ENCODE peak calls at places on chromosome 21, in five cellular contexts. One of them, this sample, is unnamed. For H3K4me1, the result is how much of the 10 kb centered on the place peaks cover.

GRCh38 chr21:25647632-25648031 is 8.6 kb downstream of the JAM2 start:
- DNase-seq in HCT116: no peak
- DNase-seq in GM12878: no peak
- DNase-seq in H1: no peak
- DNase-seq in HepG2: no peak
- DNase-seq in this sample: no peak

GRCh38 chr21:42232176-42232825 is 13.4 kb downstream of the ABCG1 start:
- DNase-seq in HCT116: no peak
- DNase-seq in HepG2: no peak
- DNase-seq in H1: no peak
- DNase-seq in GM12878: no peak
- DNase-seq in this sample: no peak

GRCh38 chr21:23534833-23535232 is 2072.4 kb downstream of the MRPL39 start:
- DNase-seq in HCT116: no peak
- DNase-seq in HepG2: no peak
- DNase-seq in H1: no peak
- DNase-seq in GM12878: no peak
- DNase-seq in this sample: no peak

GRCh38 chr21:42097860-42098259 is 26.7 kb downstream of the UMODL1 start:
- DNase-seq in HepG2: peak
- DNase-seq in HCT116: peak
- DNase-seq in GM12878: no peak
- DNase-seq in H1: no peak
- DNase-seq in this sample: no peak

GRCh38 chr21:42513151-42513984 is at the start of gene SLC37A1:
- DNase-seq in HCT116: no peak
- DNase-seq in HepG2: no peak
- DNase-seq in GM12878: no peak
- DNase-seq in H1: no peak
- DNase-seq in this sample: no peak

GRCh38 chr21:39313042-39313456 is 383 bp downstream of the BRWD1 start:
- DNase-seq in GM12878: no peak
- DNase-seq in HCT116: no peak
- DNase-seq in H1: no peak
- DNase-seq in HepG2: no peak
- DNase-seq in this sample: peak

GRCh38 chr21:41418956-41419680 is 6.9 kb upstream of the MX1 start:
- DNase-seq in HCT116: no peak
- DNase-seq in H1: no peak
- DNase-seq in HepG2: no peak
- DNase-seq in GM12878: no peak
- DNase-seq in this sample: no peak

GRCh38 chr21:41610042-41610839 is 102.3 kb upstream of the TMPRSS2 start:
- DNase-seq in GM12878: no peak
- DNase-seq in HepG2: peak
- DNase-seq in H1: no peak
- DNase-seq in HCT116: peak
- DNase-seq in this sample: peak

GRCh38 chr21:43278359-43278758 is 109.6 kb downstream of the CRYAA start:
- DNase-seq in HCT116: no peak
- DNase-seq in GM12878: no peak
- DNase-seq in H1: no peak
- DNase-seq in HepG2: no peak
- DNase-seq in this sample: no peak

GRCh38 chr21:9763807-9764206 is 757.6 kb upstream of the TPTE start:
- DNase-seq in HCT116: no peak
- DNase-seq in HepG2: no peak
- DNase-seq in H1: no peak
- DNase-seq in GM12878: no peak
- DNase-seq in this sample: no peak

GRCh38 chr21:39127506-39127905 is 55.7 kb downstream of the PSMG1 start:
- DNase-seq in GM12878: no peak
- DNase-seq in HCT116: no peak
- DNase-seq in H1: no peak
- DNase-seq in HepG2: no peak
- DNase-seq in this sample: no peak

GRCh38 chr21:16169102-16169511 is 439.3 kb downstream of the USP25 start:
- DNase-seq in GM12878: no peak
- DNase-seq in HCT116: no peak
- DNase-seq in HepG2: no peak
- DNase-seq in H1: no peak
- DNase-seq in this sample: no peak

GRCh38 chr21:37986000-37986399 is 69.7 kb upstream of the KCNJ6 start:
- DNase-seq in HepG2: no peak
- DNase-seq in HCT116: no peak
- DNase-seq in GM12878: no peak
- DNase-seq in H1: no peak
- DNase-seq in this sample: no peak

GRCh38 chr21:38121888-38122705 is 134.7 kb upstream of the KCNJ15 start:
- DNase-seq in HepG2: no peak
- DNase-seq in GM12878: no peak
- DNase-seq in HCT116: no peak
- DNase-seq in H1: no peak
- DNase-seq in this sample: peak

GRCh38 chr21:15631342-15631741 is 98.4 kb upstream of the USP25 start:
- DNase-seq in HepG2: no peak
- DNase-seq in GM12878: no peak
- DNase-seq in H1: no peak
- DNase-seq in HCT116: no peak
- DNase-seq in this sample: no peak

GRCh38 chr21:38968887-38969543 is 163.3 kb downstream of the ETS2 start:
- DNase-seq in H1: no peak
- DNase-seq in HepG2: peak
- DNase-seq in GM12878: no peak
- DNase-seq in HCT116: no peak
- DNase-seq in this sample: no peak

GRCh38 chr21:17576080-17576835 is 36.4 kb downstream of the BTG3 start:
- DNase-seq in HCT116: no peak
- DNase-seq in H1: no peak
- DNase-seq in HepG2: no peak
- DNase-seq in GM12878: no peak
- DNase-seq in this sample: no peak

GRCh38 chr21:27033467-27033866 is 66.6 kb upstream of the ADAMTS5 start:
- DNase-seq in HepG2: no peak
- DNase-seq in H1: no peak
- DNase-seq in HCT116: no peak
- DNase-seq in GM12878: no peak
- DNase-seq in this sample: no peak

GRCh38 chr21:29300547-29301138 is 1.9 kb downstream of the BACH1 start:
- DNase-seq in GM12878: peak
- DNase-seq in HCT116: no peak
- DNase-seq in H1: no peak
- DNase-seq in HepG2: no peak
- DNase-seq in this sample: no peak

GRCh38 chr21:32545948-32546441 is 39.3 kb downstream of the TCP10L start:
- DNase-seq in GM12878: no peak
- DNase-seq in HepG2: no peak
- DNase-seq in HCT116: no peak
- DNase-seq in H1: no peak
- DNase-seq in this sample: peak

GRCh38 chr21:38984568-38984967 is 178.8 kb downstream of the ETS2 start:
- DNase-seq in H1: no peak
- DNase-seq in HepG2: no peak
- DNase-seq in HCT116: no peak
- DNase-seq in GM12878: no peak
- DNase-seq in this sample: no peak

GRCh38 chr21:42336065-42336464 is 14.7 kb downstream of the TFF2 start:
- DNase-seq in HCT116: no peak
- DNase-seq in H1: peak
- DNase-seq in GM12878: no peak
- DNase-seq in HepG2: peak
- DNase-seq in this sample: no peak

GRCh38 chr21:27631471-27631870 is 664.6 kb upstream of the ADAMTS5 start:
- DNase-seq in HCT116: no peak
- DNase-seq in GM12878: no peak
- DNase-seq in HepG2: no peak
- DNase-seq in H1: no peak
- DNase-seq in this sample: no peak

GRCh38 chr21:15735409-15735808 is 5.6 kb downstream of the USP25 start:
- DNase-seq in HCT116: no peak
- DNase-seq in H1: no peak
- DNase-seq in GM12878: no peak
- DNase-seq in HepG2: no peak
- DNase-seq in this sample: no peak

GRCh38 chr21:44509539-44509938 is 30.5 kb downstream of the KRTAP10-1 start:
- DNase-seq in HCT116: peak
- DNase-seq in HepG2: no peak
- DNase-seq in H1: no peak
- DNase-seq in GM12878: no peak
- DNase-seq in this sample: no peak

GRCh38 chr21:24514081-24514733 is 1093.1 kb downstream of the MRPL39 start:
- DNase-seq in H1: no peak
- DNase-seq in GM12878: no peak
- DNase-seq in HepG2: no peak
- DNase-seq in HCT116: no peak
- DNase-seq in this sample: no peak

GRCh38 chr21:32186843-32187242 is 92.0 kb downstream of the MIS18A start:
- DNase-seq in HepG2: no peak
- DNase-seq in HCT116: no peak
- DNase-seq in H1: no peak
- DNase-seq in GM12878: no peak
- DNase-seq in this sample: no peak

GRCh38 chr21:35850542-35851103 is 209.7 kb downstream of the SETD4 start:
- DNase-seq in GM12878: no peak
- DNase-seq in HCT116: no peak
- DNase-seq in H1: no peak
- DNase-seq in HepG2: no peak
- DNase-seq in this sample: no peak

GRCh38 chr21:38506606-38507331 is 8.5 kb upstream of the ERG start:
- DNase-seq in GM12878: no peak
- DNase-seq in HCT116: no peak
- DNase-seq in HepG2: no peak
- DNase-seq in H1: no peak
- DNase-seq in this sample: no peak

GRCh38 chr21:15788847-15789548 is 59.2 kb downstream of the USP25 start:
- DNase-seq in HepG2: no peak
- DNase-seq in H1: no peak
- DNase-seq in HCT116: no peak
- DNase-seq in GM12878: no peak
- DNase-seq in this sample: no peak

GRCh38 chr21:44450999-44451398 is 4.3 kb upstream of the LRRC3 start:
- DNase-seq in HCT116: no peak
- DNase-seq in H1: no peak
- DNase-seq in HepG2: no peak
- DNase-seq in GM12878: no peak
- DNase-seq in this sample: no peak

GRCh38 chr21:38380391-38381137 is 117.7 kb downstream of the ERG start:
- DNase-seq in HepG2: no peak
- DNase-seq in H1: no peak
- DNase-seq in HCT116: no peak
- DNase-seq in GM12878: no peak
- DNase-seq in this sample: no peak

GRCh38 chr21:33854604-33855003 is 61.0 kb downstream of the ATP5PO start:
- DNase-seq in GM12878: no peak
- DNase-seq in HCT116: no peak
- DNase-seq in H1: no peak
- DNase-seq in HepG2: peak
- DNase-seq in this sample: peak
- TF ChIP-seq SP1 in GM12878: no peak
- TF ChIP-seq SP1 in HCT116: no peak
- TF ChIP-seq SP1 in H1: no peak
- TF ChIP-seq SP1 in HepG2: no peak
- TF ChIP-seq SP1 in this sample: no peak

GRCh38 chr21:45631540-45631939 is 12.0 kb upstream of the PCBP3 start:
- DNase-seq in H1: no peak
- DNase-seq in HepG2: no peak
- DNase-seq in HCT116: no peak
- DNase-seq in GM12878: no peak
- DNase-seq in this sample: no peak
- TF ChIP-seq CEBPB in H1: no peak
- TF ChIP-seq CEBPB in HepG2: no peak
- TF ChIP-seq CEBPB in HCT116: no peak
- TF ChIP-seq CEBPB in GM12878: no peak
- TF ChIP-seq CEBPB in this sample: no peak

DNA sequence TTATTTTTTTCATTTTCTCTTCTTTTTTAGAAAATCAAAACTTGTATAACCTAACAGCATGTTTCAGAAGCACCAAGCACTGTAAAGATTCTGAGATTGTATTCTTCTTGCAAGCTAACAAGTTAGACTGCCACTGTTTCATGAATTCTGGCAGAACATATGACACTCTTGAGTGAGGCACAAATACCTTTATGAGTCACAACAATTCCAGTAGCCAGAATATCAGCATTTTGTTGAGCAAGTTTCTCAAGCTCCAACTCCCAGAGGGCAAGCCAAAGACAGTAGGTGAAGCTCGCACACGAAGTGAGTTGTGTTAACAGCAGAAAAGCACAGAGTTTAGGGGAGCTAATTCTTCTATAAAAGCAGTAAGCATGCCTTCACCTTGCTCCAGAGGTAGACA is 268.8 kb upstream of the NCAM2 start:
- DNase-seq in GM12878: no peak
- DNase-seq in HCT116: no peak
- DNase-seq in H1: no peak
- DNase-seq in HepG2: no peak
- DNase-seq in this sample: no peak
- H3K4me1 ChIP-seq in GM12878: under half
- H3K4me1 ChIP-seq in HCT116: under half
- H3K4me1 ChIP-seq in H1: under half
- H3K4me1 ChIP-seq in HepG2: under half
- H3K4me1 ChIP-seq in this sample: under half

GRCh38 chr21:14603202-14603601 is 57.1 kb upstream of the SAMSN1 start:
- DNase-seq in HepG2: no peak
- DNase-seq in HCT116: no peak
- DNase-seq in H1: no peak
- DNase-seq in GM12878: no peak
- DNase-seq in this sample: no peak
- TF ChIP-seq SP1 in HepG2: no peak
- TF ChIP-seq SP1 in HCT116: no peak
- TF ChIP-seq SP1 in H1: no peak
- TF ChIP-seq SP1 in GM12878: no peak
- TF ChIP-seq SP1 in this sample: no peak